ENCODE peak calls at places on chromosomes 16 and 17, in six cellular contexts. One of them, this sample, is unnamed.
A peak's percentile ranks its signal among the peaks of the same experiment; 100 is the strongest.

GRCh38 chr16:52440248-52440647 is 106.7 kb downstream of the TOX3 start:
- DNase-seq in GM06990: no peak
- DNase-seq in pancreas: no peak
- DNase-seq in K562: no peak
- DNase-seq in gastrocnemius medialis: no peak
- DNase-seq in CD8-positive, alpha-beta T cell: no peak
- DNase-seq in this sample: no peak

GRCh38 chr16:89393731-89394406 is 96.5 kb downstream of the ANKRD11 start:
- DNase-seq in CD8-positive, alpha-beta T cell: no peak
- DNase-seq in GM06990: no peak
- DNase-seq in gastrocnemius medialis: peak; percentile 80
- DNase-seq in K562: no peak
- DNase-seq in pancreas: no peak
- DNase-seq in this sample: no peak

GRCh38 chr17:63450551-63450950 is 4.4 kb upstream of the CYB561 start:
- DNase-seq in GM06990: no peak
- DNase-seq in K562: no peak
- DNase-seq in CD8-positive, alpha-beta T cell: no peak
- DNase-seq in pancreas: no peak
- DNase-seq in gastrocnemius medialis: no peak
- DNase-seq in this sample: no peak

GRCh38 chr17:78883533-78884131 is 19.4 kb downstream of the CEP295NL start:
- DNase-seq in CD8-positive, alpha-beta T cell: no peak
- DNase-seq in GM06990: no peak
- DNase-seq in K562: no peak
- DNase-seq in gastrocnemius medialis: peak; percentile 75
- DNase-seq in pancreas: peak; percentile 64
- DNase-seq in this sample: peak; percentile 92

GRCh38 chr17:40605301-40605700 is 40.0 kb upstream of the CCR7 start:
- DNase-seq in CD8-positive, alpha-beta T cell: peak; percentile 67
- DNase-seq in gastrocnemius medialis: no peak
- DNase-seq in GM06990: no peak
- DNase-seq in K562: no peak
- DNase-seq in pancreas: no peak
- DNase-seq in this sample: no peak

GRCh38 chr17:51362818-51363598 is 102.7 kb downstream of the UTP18 start:
- DNase-seq in pancreas: no peak
- DNase-seq in GM06990: no peak
- DNase-seq in gastrocnemius medialis: no peak
- DNase-seq in CD8-positive, alpha-beta T cell: no peak
- DNase-seq in K562: no peak
- DNase-seq in this sample: no peak

GRCh38 chr17:50636145-50636803 is 1.6 kb downstream of the ABCC3 start:
- DNase-seq in K562: no peak
- DNase-seq in pancreas: no peak
- DNase-seq in GM06990: no peak
- DNase-seq in gastrocnemius medialis: no peak
- DNase-seq in CD8-positive, alpha-beta T cell: no peak
- DNase-seq in this sample: no peak

GRCh38 chr16:25040543-25040942 is 25.4 kb upstream of the ARHGAP17 start:
- DNase-seq in GM06990: peak; percentile 66
- DNase-seq in gastrocnemius medialis: no peak
- DNase-seq in K562: no peak
- DNase-seq in CD8-positive, alpha-beta T cell: no peak
- DNase-seq in pancreas: no peak
- DNase-seq in this sample: no peak

GRCh38 chr17:63984206-63984605 is 11.5 kb upstream of the SCN4A start:
- DNase-seq in CD8-positive, alpha-beta T cell: no peak
- DNase-seq in K562: no peak
- DNase-seq in GM06990: no peak
- DNase-seq in gastrocnemius medialis: peak; percentile 70
- DNase-seq in pancreas: no peak
- DNase-seq in this sample: no peak

GRCh38 chr16:87724490-87725291 is 41.1 kb downstream of the KLHDC4 start:
- DNase-seq in gastrocnemius medialis: no peak
- DNase-seq in pancreas: no peak
- DNase-seq in GM06990: peak; percentile 83
- DNase-seq in K562: no peak
- DNase-seq in CD8-positive, alpha-beta T cell: peak; percentile 47
- DNase-seq in this sample: no peak

GRCh38 chr17:7014995-7015586 is 2.7 kb downstream of the RNASEK start:
- DNase-seq in CD8-positive, alpha-beta T cell: peak; percentile 75
- DNase-seq in GM06990: no peak
- DNase-seq in K562: no peak
- DNase-seq in pancreas: no peak
- DNase-seq in gastrocnemius medialis: no peak
- DNase-seq in this sample: no peak

GRCh38 chr16:30346286-30346685 is 8.8 kb downstream of the CD2BP2 start:
- DNase-seq in gastrocnemius medialis: no peak
- DNase-seq in K562: no peak
- DNase-seq in GM06990: no peak
- DNase-seq in pancreas: peak; percentile 13
- DNase-seq in CD8-positive, alpha-beta T cell: no peak
- DNase-seq in this sample: no peak

GRCh38 chr16:51813609-51814008 is 662.5 kb upstream of the SALL1 start:
- DNase-seq in pancreas: no peak
- DNase-seq in K562: no peak
- DNase-seq in gastrocnemius medialis: no peak
- DNase-seq in CD8-positive, alpha-beta T cell: no peak
- DNase-seq in GM06990: no peak
- DNase-seq in this sample: no peak

GRCh38 chr16:71672125-71672524 is 46.1 kb downstream of the MARVELD3 start:
- DNase-seq in GM06990: no peak
- DNase-seq in CD8-positive, alpha-beta T cell: no peak
- DNase-seq in gastrocnemius medialis: no peak
- DNase-seq in K562: no peak
- DNase-seq in pancreas: no peak
- DNase-seq in this sample: no peak

GRCh38 chr17:37642706-37643105 is 540 bp downstream of the DDX52 start:
- DNase-seq in GM06990: no peak
- DNase-seq in CD8-positive, alpha-beta T cell: no peak
- DNase-seq in pancreas: no peak
- DNase-seq in gastrocnemius medialis: no peak
- DNase-seq in K562: peak; percentile 32
- DNase-seq in this sample: no peak

GRCh38 chr16:6777624-6778023 is 555.0 kb upstream of the RBFOX1 start:
- DNase-seq in GM06990: no peak
- DNase-seq in gastrocnemius medialis: no peak
- DNase-seq in pancreas: no peak
- DNase-seq in K562: no peak
- DNase-seq in CD8-positive, alpha-beta T cell: no peak
- DNase-seq in this sample: no peak

GRCh38 chr17:38583833-38584349 is 21.9 kb downstream of the SRCIN1 start:
- DNase-seq in pancreas: no peak
- DNase-seq in CD8-positive, alpha-beta T cell: no peak
- DNase-seq in gastrocnemius medialis: no peak
- DNase-seq in GM06990: no peak
- DNase-seq in K562: no peak
- DNase-seq in this sample: no peak

GRCh38 chr17:79562117-79562805 is 48.6 kb downstream of the RBFOX3 start:
- DNase-seq in CD8-positive, alpha-beta T cell: no peak
- DNase-seq in pancreas: no peak
- DNase-seq in gastrocnemius medialis: no peak
- DNase-seq in GM06990: no peak
- DNase-seq in K562: no peak
- DNase-seq in this sample: no peak

GRCh38 chr16:67803894-67804293 is 2.5 kb downstream of the RANBP10 start:
- DNase-seq in GM06990: no peak
- DNase-seq in gastrocnemius medialis: no peak
- DNase-seq in K562: no peak
- DNase-seq in pancreas: no peak
- DNase-seq in CD8-positive, alpha-beta T cell: no peak
- DNase-seq in this sample: no peak

GRCh38 chr16:25141648-25142047 is 30.1 kb downstream of the LCMT1 start:
- DNase-seq in gastrocnemius medialis: no peak
- DNase-seq in GM06990: no peak
- DNase-seq in K562: no peak
- DNase-seq in CD8-positive, alpha-beta T cell: no peak
- DNase-seq in pancreas: no peak
- DNase-seq in this sample: no peak

GRCh38 chr17:62601438-62601837 is 26.0 kb upstream of the MRC2 start:
- DNase-seq in K562: no peak
- DNase-seq in pancreas: no peak
- DNase-seq in GM06990: no peak
- DNase-seq in CD8-positive, alpha-beta T cell: no peak
- DNase-seq in gastrocnemius medialis: no peak
- DNase-seq in this sample: no peak

GRCh38 chr16:10594312-10594950 is 14.0 kb upstream of the EMP2 start:
- DNase-seq in pancreas: no peak
- DNase-seq in gastrocnemius medialis: no peak
- DNase-seq in CD8-positive, alpha-beta T cell: no peak
- DNase-seq in GM06990: peak; percentile 30
- DNase-seq in K562: no peak
- DNase-seq in this sample: no peak

GRCh38 chr17:42508426-42509164 is 27.4 kb upstream of the NAGLU start:
- DNase-seq in CD8-positive, alpha-beta T cell: no peak
- DNase-seq in GM06990: no peak
- DNase-seq in K562: no peak
- DNase-seq in pancreas: no peak
- DNase-seq in gastrocnemius medialis: no peak
- DNase-seq in this sample: no peak

GRCh38 chr17:9363440-9364350 is 211.9 kb downstream of the STX8 start:
- DNase-seq in K562: no peak
- DNase-seq in gastrocnemius medialis: no peak
- DNase-seq in GM06990: no peak
- DNase-seq in CD8-positive, alpha-beta T cell: no peak
- DNase-seq in pancreas: no peak
- DNase-seq in this sample: no peak
- H3K36me3 ChIP-seq in K562: no peaks in the 10 kb centered on the region
- H3K36me3 ChIP-seq in gastrocnemius medialis: no peaks in the 10 kb centered on the region
- H3K36me3 ChIP-seq in GM06990: no peaks in the 10 kb centered on the region
- H3K36me3 ChIP-seq in CD8-positive, alpha-beta T cell: no peaks in the 10 kb centered on the region
- H3K36me3 ChIP-seq in pancreas: no peaks in the 10 kb centered on the region
- H3K36me3 ChIP-seq in this sample: no peaks in the 10 kb centered on the region

DNA sequence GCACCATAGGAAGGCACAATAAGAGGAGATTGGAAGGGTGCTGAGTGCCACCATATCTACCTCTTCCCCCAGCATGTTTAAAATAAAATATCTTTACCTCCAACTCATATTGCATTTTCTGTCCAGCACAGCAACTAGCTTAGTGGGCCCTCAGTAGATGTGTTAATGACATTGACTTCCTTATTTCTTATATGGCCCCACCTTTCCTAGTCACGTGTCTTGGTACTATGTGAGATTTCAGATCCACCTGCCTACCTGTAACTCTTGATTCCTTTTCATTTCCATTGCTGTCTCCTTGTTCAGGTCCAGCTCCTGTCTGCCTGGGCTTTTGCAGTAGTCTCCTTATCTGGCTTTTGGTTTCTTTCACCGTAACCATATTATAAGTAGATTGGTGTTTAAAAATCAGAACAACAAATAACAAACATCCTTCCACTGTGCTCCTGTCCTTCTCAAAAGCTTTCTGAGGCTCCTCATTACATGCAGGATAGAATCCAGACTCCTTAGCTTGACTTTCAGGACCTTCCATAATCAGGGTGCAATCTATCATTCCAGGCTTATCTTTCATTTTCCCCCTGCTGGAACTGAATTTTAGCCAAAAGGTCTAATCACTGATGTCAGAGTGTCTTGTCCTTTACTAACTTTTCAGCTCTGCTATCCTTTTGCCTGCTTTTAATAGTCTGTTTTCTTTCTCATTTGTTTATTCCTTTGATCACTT is 71.3 kb downstream of the FTO start:
- DNase-seq in gastrocnemius medialis: no peak
- DNase-seq in pancreas: no peak
- DNase-seq in GM06990: no peak
- DNase-seq in K562: no peak
- DNase-seq in CD8-positive, alpha-beta T cell: no peak
- DNase-seq in this sample: no peak
- TF ChIP-seq CTCF in gastrocnemius medialis: no peak
- TF ChIP-seq CTCF in pancreas: no peak
- TF ChIP-seq CTCF in GM06990: no peak
- TF ChIP-seq CTCF in K562: no peak
- TF ChIP-seq CTCF in CD8-positive, alpha-beta T cell: no peak
- TF ChIP-seq CTCF in this sample: no peak

GRCh38 chr17:33290156-33290697 is 2.9 kb downstream of the ASIC2 start:
- DNase-seq in CD8-positive, alpha-beta T cell: no peak
- DNase-seq in gastrocnemius medialis: no peak
- DNase-seq in K562: no peak
- DNase-seq in GM06990: no peak
- DNase-seq in pancreas: no peak
- DNase-seq in this sample: no peak

GRCh38 chr17:33292184-33292980 is 713 bp downstream of the ASIC2 start:
- DNase-seq in GM06990: peak; percentile 18
- DNase-seq in gastrocnemius medialis: no peak
- DNase-seq in K562: peak; percentile 28
- DNase-seq in CD8-positive, alpha-beta T cell: no peak
- DNase-seq in pancreas: peak; percentile 60
- DNase-seq in this sample: no peak

GRCh38 chr17:33291248-33292183 is 1.6 kb downstream of the ASIC2 start:
- DNase-seq in CD8-positive, alpha-beta T cell: no peak
- DNase-seq in pancreas: peak; percentile 67
- DNase-seq in K562: no peak
- DNase-seq in gastrocnemius medialis: no peak
- DNase-seq in GM06990: peak; percentile 27
- DNase-seq in this sample: no peak

GRCh38 chr17:33294994-33295393 is 1.9 kb upstream of the ASIC2 start:
- DNase-seq in pancreas: no peak
- DNase-seq in K562: no peak
- DNase-seq in gastrocnemius medialis: no peak
- DNase-seq in GM06990: no peak
- DNase-seq in CD8-positive, alpha-beta T cell: no peak
- DNase-seq in this sample: no peak

DNA sequence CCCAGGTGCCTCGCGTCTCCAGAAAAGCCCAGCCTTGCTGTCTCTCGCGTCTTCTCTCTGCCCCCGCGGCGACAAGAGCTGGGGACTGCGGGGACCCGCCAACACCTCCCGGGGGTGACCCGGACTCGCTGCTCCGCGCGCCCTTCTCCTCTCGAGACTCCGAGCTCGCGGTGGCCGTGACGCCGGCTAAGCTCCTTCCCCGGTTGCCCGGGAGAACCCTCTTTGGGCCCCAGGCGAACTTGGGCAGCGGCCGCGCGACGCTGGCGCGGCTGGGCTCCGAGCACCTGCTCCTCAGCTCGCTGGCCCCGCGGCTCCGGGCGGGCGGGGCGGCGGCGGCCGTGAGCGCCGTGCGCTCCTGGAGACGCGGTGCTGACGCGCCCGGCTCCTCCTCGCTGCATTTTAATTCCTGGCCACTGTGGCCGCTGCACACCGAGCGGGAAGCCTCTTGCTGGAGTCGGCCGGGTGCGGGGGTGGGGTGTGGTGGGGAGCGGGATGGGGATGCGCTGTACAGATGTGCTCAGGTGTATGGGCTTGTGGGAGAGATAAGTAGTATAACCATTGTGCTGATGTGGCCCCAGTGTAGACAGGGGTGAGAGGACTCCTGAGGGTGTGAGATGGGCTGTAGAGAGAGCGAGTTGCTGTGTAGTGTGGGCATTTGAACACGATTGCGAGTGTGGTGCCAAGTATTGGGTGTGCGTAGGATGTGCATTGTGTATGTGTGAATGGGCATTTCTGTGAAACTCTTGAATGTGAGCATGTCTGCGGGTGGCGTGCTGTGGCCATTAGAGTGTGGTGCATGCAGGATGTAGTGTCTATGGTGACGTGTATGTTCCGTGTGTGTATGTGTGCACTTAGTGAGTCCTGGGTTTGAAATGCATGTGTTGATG is at the start of gene ASIC2:
- DNase-seq in gastrocnemius medialis: no peak
- DNase-seq in K562: peak; percentile 11
- DNase-seq in pancreas: peak; percentile 60
- DNase-seq in CD8-positive, alpha-beta T cell: no peak
- DNase-seq in GM06990: no peak
- DNase-seq in this sample: no peak
- H3K4me3 ChIP-seq in gastrocnemius medialis: no peak within 1 kb of the TSS
- H3K4me3 ChIP-seq in K562: no peak within 1 kb of the TSS
- H3K4me3 ChIP-seq in pancreas: peak within 1 kb of the TSS; percentile 35
- H3K4me3 ChIP-seq in CD8-positive, alpha-beta T cell: no peak within 1 kb of the TSS
- H3K4me3 ChIP-seq in GM06990: no peak within 1 kb of the TSS
- H3K4me3 ChIP-seq in this sample: peak within 1 kb of the TSS; percentile 42

GRCh38 chr16:3728424-3729160 is 11.3 kb upstream of the TRAP1 start:
- DNase-seq in CD8-positive, alpha-beta T cell: no peak
- DNase-seq in K562: no peak
- DNase-seq in pancreas: peak; percentile 52
- DNase-seq in gastrocnemius medialis: no peak
- DNase-seq in GM06990: no peak
- DNase-seq in this sample: no peak
- H3K36me3 ChIP-seq in CD8-positive, alpha-beta T cell: peaks cover 28% of the 10 kb centered on the region
- H3K36me3 ChIP-seq in K562: peaks cover 53% of the 10 kb centered on the region
- H3K36me3 ChIP-seq in pancreas: peaks cover 29% of the 10 kb centered on the region
- H3K36me3 ChIP-seq in gastrocnemius medialis: peaks cover 60% of the 10 kb centered on the region
- H3K36me3 ChIP-seq in GM06990: peaks cover 40% of the 10 kb centered on the region
- H3K36me3 ChIP-seq in this sample: peaks cover 60% of the 10 kb centered on the region

This sample was measured in right atrium auricular region.